ENCODE peak calls at places on chromosomes 3 and 15, in four cellular contexts. Q is K562, G is HepG2, M is GM12878. Y is an unnamed sample.

GRCh38 chr3:71542548-71543370 is 40.8 kb downstream of the FOXP1 start:
- DNase-seq in M (no peak), G (no peak), Q (peak), Y (peak)

GRCh38 chr3:129282727-129283327 is 4.2 kb downstream of the HMCES start:
- DNase-seq in Q (no peak), M (peak), G (peak), Y (no peak)

GRCh38 chr3:31878231-31878838 is 102.7 kb downstream of the OSBPL10 start:
- DNase-seq in M (no peak), G (no peak), Q (no peak), Y (no peak)

GRCh38 chr3:38089163-38089562 is 47.8 kb downstream of the ACAA1 start:
- DNase-seq in G (no peak), M (no peak), Q (no peak), Y (no peak)

GRCh38 chr3:13623101-13623654 is 74.3 kb downstream of the FBLN2 start:
- DNase-seq in M (no peak), G (peak), Q (no peak), Y (no peak)

GRCh38 chr3:24704496-24704895 is 209.8 kb upstream of the THRB start:
- DNase-seq in Q (no peak), M (no peak), G (no peak), Y (no peak)

GRCh38 chr3:43153189-43154083 is 47.6 kb upstream of the POMGNT2 start:
- DNase-seq in Q (no peak), G (no peak), M (no peak), Y (no peak)

GRCh38 chr15:72106068-72106467 is 11.9 kb downstream of the MYO9A start:
- DNase-seq in M (no peak), Q (no peak), G (no peak), Y (no peak)

GRCh38 chr3:39267631-39268553 is 11.9 kb downstream of the CX3CR1 start:
- DNase-seq in M (no peak), Q (peak), G (no peak), Y (no peak)

GRCh38 chr3:39208463-39209055 is 16.2 kb upstream of the XIRP1 start:
- DNase-seq in G (peak), Q (peak), M (no peak), Y (peak)

GRCh38 chr3:85576091-85576690 is 617.4 kb downstream of the CADM2 start:
- DNase-seq in Q (peak), M (no peak), G (peak), Y (peak)

GRCh38 chr3:119794971-119795612 is 13.2 kb downstream of the NR1I2 start:
- DNase-seq in G (peak), Q (peak), M (no peak), Y (no peak)

GRCh38 chr3:48189321-48189720 is 1.1 kb upstream of the CDC25A start:
- DNase-seq in G (no peak), M (no peak), Q (no peak), Y (no peak)

GRCh38 chr3:102360211-102360610 is 74.6 kb upstream of the ZPLD1 start:
- DNase-seq in G (no peak), M (no peak), Q (no peak), Y (no peak)

GRCh38 chr3:5122741-5123706 is 932 bp downstream of the ARL8B start:
- DNase-seq in M (no peak), Q (peak), G (peak), Y (peak)

GRCh38 chr15:24878153-24878552 is 76.6 kb upstream of the SNRPN start:
- DNase-seq in Q (peak), G (peak), M (no peak), Y (no peak)

GRCh38 chr15:72118400-72118978 is at the start of gene SENP8:
- DNase-seq in M (no peak), G (no peak), Q (no peak), Y (peak)

GRCh38 chr3:120568624-120569023 is 27.5 kb upstream of the NDUFB4 start:
- DNase-seq in M (no peak), Q (no peak), G (no peak), Y (no peak)

GRCh38 chr3:158936530-158937113 is 134.8 kb downstream of the MFSD1 start:
- DNase-seq in Q (peak), M (no peak), G (no peak), Y (no peak)

GRCh38 chr3:3109407-3110298 is 521 bp downstream of the IL5RA start:
- DNase-seq in M (no peak), G (no peak), Q (peak), Y (no peak)

GRCh38 chr3:139640456-139640855 is 37.3 kb downstream of the NMNAT3 start:
- DNase-seq in Q (no peak), G (no peak), M (no peak), Y (no peak)

GRCh38 chr3:196620228-196620627 is 19.3 kb upstream of the NRROS start:
- DNase-seq in G (no peak), Q (peak), M (no peak), Y (no peak)

GRCh38 chr3:16085410-16085809 is 89.1 kb upstream of the GALNT15 start:
- DNase-seq in M (no peak), Q (no peak), G (no peak), Y (no peak)

GRCh38 chr3:79326642-79327041 is 441.2 kb downstream of the ROBO1 start:
- DNase-seq in G (no peak), Q (no peak), M (no peak), Y (no peak)

GRCh38 chr3:148773805-148774204 is 53.8 kb upstream of the CPB1 start:
- DNase-seq in G (no peak), M (no peak), Q (no peak), Y (no peak)

GRCh38 chr3:15055019-15055557 is 10.0 kb downstream of the MRPS25 start:
- DNase-seq in G (no peak), M (peak), Q (peak), Y (no peak)

GRCh38 chr3:50815844-50816243 is 141.1 kb downstream of the DOCK3 start:
- DNase-seq in M (no peak), Q (no peak), G (no peak), Y (no peak)

GRCh38 chr3:78204977-78205376 is 1165.1 kb downstream of the ROBO2 start:
- DNase-seq in G (peak), M (no peak), Q (no peak), Y (peak)

GRCh38 chr3:150292891-150293290 is 115.2 kb upstream of the TSC22D2 start:
- DNase-seq in Q (no peak), G (no peak), M (no peak), Y (no peak)

GRCh38 chr15:41337631-41338522 is 5.2 kb downstream of the NUSAP1 start:
- DNase-seq in Q (no peak), M (no peak), G (no peak), Y (no peak)

GRCh38 chr3:27079427-27080105 is 289.6 kb downstream of the NEK10 start:
- DNase-seq in G (no peak), M (no peak), Q (no peak), Y (no peak)

GRCh38 chr3:131454501-131454900 is 48.3 kb downstream of the MRPL3 start:
- DNase-seq in M (no peak), G (no peak), Q (no peak), Y (no peak)

DNA sequence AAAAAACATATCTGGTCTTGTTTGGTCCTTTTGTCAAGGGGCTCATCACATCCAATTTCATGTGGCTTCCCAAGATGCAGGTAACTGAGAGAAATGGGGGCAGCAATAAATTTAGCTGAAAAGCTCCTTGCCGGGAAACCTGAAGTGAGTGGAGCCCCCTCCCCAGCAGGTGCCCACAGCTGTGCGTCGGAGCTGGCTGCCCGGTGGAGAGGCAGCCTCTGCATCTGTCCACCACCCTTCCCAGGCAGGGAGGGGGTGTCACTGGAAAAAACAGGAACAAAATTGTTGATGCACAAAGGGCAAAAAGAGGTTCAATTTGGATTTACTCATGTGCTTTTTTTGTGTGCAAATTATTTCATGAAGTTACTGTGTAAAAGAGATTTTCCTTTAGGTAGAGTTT is 249.4 kb upstream of the LYSMD4 start:
- DNase-seq in G (no peak), M (no peak), Q (no peak), Y (no peak)
- TF ChIP-seq TARDBP in G (no peak), M (no peak), Q (no peak), Y (no peak)

DNA sequence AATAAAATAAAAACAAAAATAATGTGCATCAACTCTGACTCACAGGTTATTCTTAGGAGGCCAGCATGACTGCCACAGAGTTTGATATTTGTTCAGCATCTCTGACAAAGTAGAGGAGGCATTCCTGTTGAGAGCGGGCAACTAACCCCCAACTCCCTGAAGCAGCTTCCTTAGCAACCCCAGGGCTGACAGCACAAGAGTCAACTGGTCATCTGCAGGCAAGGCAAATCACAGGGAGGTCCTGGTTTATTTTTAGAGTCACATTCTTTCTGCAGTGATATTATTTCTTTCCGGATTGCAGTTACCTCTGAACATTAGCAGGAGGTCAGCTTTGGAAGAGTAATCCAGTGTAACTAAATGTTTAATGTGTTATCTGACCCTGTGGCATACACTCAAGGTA is 273.0 kb downstream of the PLCL2 start:
- DNase-seq in G (no peak), Q (no peak), M (no peak), Y (no peak)
- TF ChIP-seq TARDBP in G (no peak), Q (no peak), M (no peak), Y (no peak)

GRCh38 chr3:49593046-49593445 is 38.8 kb downstream of the BSN start:
- DNase-seq in M (no peak), Q (no peak), G (no peak), Y (no peak)
- TF ChIP-seq TARDBP in M (no peak), Q (no peak), G (no peak), Y (no peak)

DNA sequence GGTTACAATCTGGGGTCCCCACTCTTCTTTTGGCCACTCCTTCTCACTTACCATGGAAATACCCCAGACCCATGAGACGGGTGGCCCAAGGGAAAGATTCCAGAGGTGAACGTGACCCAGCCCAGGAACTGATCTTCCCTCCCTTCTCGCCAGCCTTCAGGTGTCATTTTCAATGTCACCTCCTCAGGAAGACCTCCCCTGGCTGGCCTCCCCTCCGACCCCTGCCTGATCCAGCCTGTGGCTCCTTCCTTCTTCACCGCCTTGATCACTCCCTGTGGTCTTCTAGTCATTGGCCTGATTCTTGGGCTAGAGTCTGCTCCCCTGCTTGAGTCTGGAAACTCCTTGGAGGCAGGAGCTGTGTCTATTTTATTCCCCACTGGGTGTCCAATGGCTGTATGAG is 146.1 kb downstream of the SMAD6 start:
- DNase-seq in G (no peak), Q (no peak), M (no peak), Y (no peak)
- TF ChIP-seq TARDBP in G (no peak), Q (no peak), M (no peak), Y (no peak)

DNA sequence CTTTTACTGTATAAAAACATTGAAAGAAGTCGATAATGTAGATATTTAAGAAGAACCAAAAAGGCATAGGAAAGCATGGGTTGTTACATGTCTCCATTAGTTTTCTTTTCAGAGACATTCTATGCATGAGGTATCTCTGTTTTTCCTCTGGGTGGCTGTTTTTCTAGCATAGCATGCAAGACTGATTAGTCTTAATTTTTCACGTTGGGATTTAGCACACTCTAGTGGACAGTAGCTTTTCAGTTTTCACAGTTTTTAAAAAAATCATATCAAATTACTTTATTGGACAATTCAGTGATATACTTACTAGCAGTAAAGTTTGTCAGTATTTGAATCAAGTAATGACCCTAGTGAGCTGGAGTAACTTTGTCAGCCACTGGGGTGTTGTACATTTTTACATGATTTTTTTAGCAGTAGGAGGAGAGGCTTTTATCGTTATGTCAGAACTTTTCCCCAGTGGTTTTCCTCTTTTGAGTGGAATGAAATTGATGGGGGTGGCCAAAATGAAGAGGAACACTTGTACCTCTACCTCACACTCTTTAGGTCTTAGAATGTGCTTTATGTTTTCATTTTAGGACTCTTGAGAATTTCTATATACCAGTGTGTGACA is 57.2 kb downstream of the SEC22A start:
- DNase-seq in G (peak), M (no peak), Q (peak), Y (peak)
- TF ChIP-seq TARDBP in G (no peak), M (no peak), Q (no peak), Y (no peak)

GRCh38 chr3:107803170-107803569 is 280.4 kb downstream of the BBX start:
- DNase-seq in Q (no peak), M (no peak), G (no peak), Y (no peak)
- TF ChIP-seq TARDBP in Q (no peak), M (no peak), G (no peak), Y (no peak)

GRCh38 chr15:45457641-45458539 is 64.7 kb downstream of the SLC30A4 start:
- DNase-seq in Q (peak), M (peak), G (peak), Y (peak)

GRCh38 chr15:45456212-45457106 is 66.1 kb downstream of the SLC30A4 start:
- DNase-seq in Q (peak), G (peak), M (peak), Y (peak)

GRCh38 chr15:45457215-45457614 is 65.3 kb downstream of the SLC30A4 start:
- DNase-seq in Q (no peak), G (no peak), M (no peak), Y (no peak)

GRCh38 chr15:45451265-45451664 is 71.3 kb downstream of the SLC30A4 start:
- DNase-seq in Q (no peak), M (no peak), G (no peak), Y (no peak)

GRCh38 chr15:45454825-45455224 is 67.7 kb downstream of the SLC30A4 start:
- DNase-seq in Q (peak), M (peak), G (no peak), Y (no peak)
- TF ChIP-seq TARDBP in Q (no peak), M (no peak), G (no peak), Y (no peak)